ENCODE peak calls at places on chromosomes 2 and 18, in seven cellular contexts. X is A549, I is RWPE1, V is OCI-LY7, C is cardiac muscle cell, R is fibroblast of the aortic adventitia, K is mesothelial cell of epicardium. Q is an unnamed sample.

GRCh38 chr18:38421016-38421415 is 855.4 kb upstream of the CELF4 start:
- DNase-seq in X (no peak), I (no peak), V (no peak), C (no peak), R (no peak), K (no peak), Q (no peak)

GRCh38 chr18:79749251-79750191 is 48.2 kb upstream of the KCNG2 start:
- DNase-seq in X (no peak), I (no peak), V (no peak), C (no peak), R (no peak), K (no peak), Q (no peak)

GRCh38 chr2:3626817-3627499 is 31.0 kb upstream of the ALLC start:
- DNase-seq in X (no peak), I (no peak), V (no peak), C (no peak), R (no peak), K (no peak), Q (no peak)

GRCh38 chr2:21007129-21008013 is 36.5 kb downstream of the APOB start:
- DNase-seq in X (no peak), I (no peak), V (no peak), C (no peak), R (no peak), K (no peak), Q (no peak)

GRCh38 chr2:74756356-74756890 is 77.5 kb upstream of the HK2 start:
- DNase-seq in X (peak), I (no peak), V (peak), C (no peak), R (no peak), K (no peak), Q (no peak)

GRCh38 chr2:120681696-120682288 is 53.9 kb upstream of the GLI2 start:
- DNase-seq in X (no peak), I (no peak), V (no peak), C (no peak), R (no peak), K (no peak), Q (no peak)

GRCh38 chr2:223759569-223760430 is 77.6 kb downstream of the AP1S3 start:
- DNase-seq in X (peak), I (peak), V (no peak), C (no peak), R (peak), K (no peak), Q (no peak)

GRCh38 chr2:229212241-229212640 is 58.8 kb downstream of the PID1 start:
- DNase-seq in X (no peak), I (no peak), V (no peak), C (no peak), R (no peak), K (no peak), Q (no peak)

GRCh38 chr18:1408331-1408835 is 503.7 kb downstream of the ADCYAP1 start:
- DNase-seq in X (no peak), I (no peak), V (no peak), C (no peak), R (no peak), K (no peak), Q (no peak)

GRCh38 chr2:53509827-53510785 is 257.5 kb upstream of the CHAC2 start:
- DNase-seq in X (no peak), I (no peak), V (no peak), C (no peak), R (no peak), K (no peak), Q (no peak)

GRCh38 chr2:106025796-106026195 is 168.3 kb downstream of the UXS1 start:
- DNase-seq in X (no peak), I (no peak), V (no peak), C (no peak), R (no peak), K (no peak), Q (no peak)

GRCh38 chr2:287471-287885 is 413 bp downstream of the ALKAL2 start:
- DNase-seq in X (no peak), I (no peak), V (no peak), C (peak), R (peak), K (peak), Q (peak)

GRCh38 chr2:58064136-58064535 is 17.5 kb downstream of the VRK2 start:
- DNase-seq in X (no peak), I (no peak), V (no peak), C (no peak), R (no peak), K (no peak), Q (no peak)

GRCh38 chr2:58067001-58067400 is 20.4 kb downstream of the VRK2 start:
- DNase-seq in X (no peak), I (no peak), V (no peak), C (no peak), R (no peak), K (no peak), Q (no peak)

GRCh38 chr2:58057890-58058590 is 11.4 kb downstream of the VRK2 start:
- DNase-seq in X (no peak), I (no peak), V (no peak), C (no peak), R (no peak), K (no peak), Q (no peak)

GRCh38 chr2:58065248-58065647 is 18.6 kb downstream of the VRK2 start:
- DNase-seq in X (no peak), I (no peak), V (no peak), C (no peak), R (no peak), K (no peak), Q (no peak)

DNA sequence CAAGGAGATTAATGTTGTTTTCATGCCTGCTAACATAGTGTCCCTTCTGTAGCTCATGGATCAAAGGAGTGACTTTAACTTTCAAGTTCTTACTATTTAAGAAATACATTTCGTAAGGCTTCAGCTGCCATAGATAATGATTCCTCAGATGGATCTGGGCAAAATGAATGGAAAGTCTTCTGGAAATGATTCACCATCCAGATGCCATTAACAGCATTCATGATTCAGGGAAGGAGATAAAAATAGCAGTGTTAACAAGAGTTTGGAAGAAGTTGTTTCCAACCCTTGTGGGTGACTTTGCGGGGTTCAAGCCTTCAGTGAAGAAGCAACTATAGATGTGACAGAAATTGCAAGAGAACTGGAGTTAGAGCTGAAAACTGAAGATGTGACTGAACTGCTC is 17.0 kb downstream of the VRK2 start:
- DNase-seq in X (no peak), I (no peak), V (no peak), C (no peak), R (peak), K (no peak), Q (no peak)
- TF ChIP-seq CTCF in X (no peak), I (no peak), V (no peak), C (no peak), R (no peak), K (no peak), Q (no peak)

DNA sequence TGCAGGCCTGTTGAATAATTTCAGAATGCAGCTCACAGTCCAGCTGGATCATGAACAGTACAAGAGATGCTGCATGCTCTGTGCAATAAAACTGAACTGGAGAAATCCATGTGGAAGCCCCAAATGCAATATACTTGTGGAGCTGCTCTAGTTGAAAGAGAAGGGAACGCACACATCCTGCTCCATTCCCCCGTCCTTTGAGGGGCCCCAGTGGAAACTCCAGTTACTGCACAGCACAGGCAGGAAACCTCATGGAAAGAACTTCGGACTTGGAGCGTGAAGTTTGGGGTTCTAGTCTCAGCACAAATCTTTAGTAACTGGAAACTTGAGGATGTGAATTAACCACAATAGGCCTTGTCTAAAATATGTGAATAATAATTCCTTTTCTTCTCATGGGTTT is 73.2 kb downstream of the PLA2R1 start:
- DNase-seq in X (no peak), I (no peak), V (no peak), C (no peak), R (no peak), K (no peak), Q (no peak)
- TF ChIP-seq CTCF in X (no peak), I (no peak), V (no peak), C (no peak), R (no peak), K (no peak), Q (peak)

GRCh38 chr2:190105554-190105953 is 43.0 kb upstream of the MSTN start:
- DNase-seq in X (no peak), I (no peak), V (no peak), C (no peak), R (no peak), K (no peak), Q (no peak)
- TF ChIP-seq CTCF in X (no peak), I (no peak), V (no peak), C (no peak), R (no peak), K (no peak), Q (no peak)

GRCh38 chr2:215215637-215216036 is 77.2 kb upstream of the ABCA12 start:
- DNase-seq in X (no peak), I (no peak), V (no peak), C (no peak), R (no peak), K (no peak), Q (no peak)
- TF ChIP-seq CTCF in X (no peak), I (no peak), V (no peak), C (no peak), R (no peak), K (no peak), Q (no peak)

DNA sequence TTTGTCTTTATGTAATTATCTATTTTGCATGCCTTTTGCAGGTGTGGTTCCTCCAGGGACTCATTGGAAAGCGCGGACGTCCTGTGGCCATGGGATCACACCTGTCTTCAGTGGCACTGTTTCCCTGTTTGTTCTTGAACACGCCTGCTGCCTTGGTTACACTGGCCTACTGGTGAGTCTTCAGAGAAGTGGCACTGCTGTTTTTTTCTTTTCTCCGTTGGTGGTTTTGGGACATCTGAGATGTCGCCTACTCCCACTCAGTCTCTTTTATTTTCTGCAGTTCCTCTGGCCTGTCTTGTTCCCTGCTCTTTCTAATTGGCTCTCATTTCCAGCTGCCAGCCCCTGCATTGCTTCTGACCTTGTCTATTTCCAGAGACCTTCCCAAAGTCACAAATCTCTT is 35.7 kb upstream of the POU3F3 start:
- DNase-seq in X (no peak), I (no peak), V (no peak), C (no peak), R (no peak), K (no peak), Q (no peak)
- TF ChIP-seq CTCF in X (no peak), I (no peak), V (no peak), C (no peak), R (no peak), K (no peak), Q (no peak)

Q was measured in progenitor cell of endocrine pancreas.